ENCODE peak calls at places on chromosome 18, in nine cellular contexts. R, S, I, F, E, Q, N, X and D are unnamed samples.

GRCh38 chr18:9705183-9705864 is 2.8 kb upstream of the RAB31 start:
- DNase-seq in R (no peak), S (no peak), I (no peak), F (no peak), E (peak), Q (no peak), N (no peak), X (peak), D (no peak)

GRCh38 chr18:72612894-72613537 is 68.9 kb upstream of the CBLN2 start:
- DNase-seq in R (no peak), S (no peak), I (no peak), F (no peak), E (no peak), Q (no peak), N (no peak), X (no peak), D (no peak)

GRCh38 chr18:34933880-34934689 is 107.1 kb upstream of the MAPRE2 start:
- DNase-seq in R (no peak), S (no peak), I (no peak), F (peak), E (no peak), Q (no peak), N (no peak), X (no peak), D (no peak)

GRCh38 chr18:49933530-49933929 is 120.2 kb upstream of the ACAA2 start:
- DNase-seq in R (no peak), S (no peak), I (no peak), F (no peak), E (no peak), Q (no peak), N (no peak), X (no peak), D (no peak)

GRCh38 chr18:36572135-36572856 is 256.5 kb downstream of the TPGS2 start:
- DNase-seq in R (no peak), S (no peak), I (peak), F (peak), E (peak), Q (no peak), N (no peak), X (peak), D (no peak)

GRCh38 chr18:44743626-44744025 is 62.9 kb downstream of the SETBP1 start:
- DNase-seq in R (no peak), S (no peak), I (no peak), F (no peak), E (no peak), Q (no peak), N (no peak), X (no peak), D (peak)

GRCh38 chr18:7688580-7688979 is 121.5 kb downstream of the PTPRM start:
- DNase-seq in R (no peak), S (no peak), I (no peak), F (no peak), E (no peak), Q (no peak), N (no peak), X (no peak), D (no peak)

GRCh38 chr18:7084766-7085080 is 32.9 kb downstream of the LAMA1 start:
- DNase-seq in R (no peak), S (no peak), I (no peak), F (no peak), E (no peak), Q (no peak), N (no peak), X (peak), D (no peak)

GRCh38 chr18:29184654-29185053 is 1007.7 kb upstream of the CDH2 start:
- DNase-seq in R (no peak), S (no peak), I (no peak), F (no peak), E (no peak), Q (no peak), N (no peak), X (peak), D (no peak)

GRCh38 chr18:50218432-50219197 is 23.7 kb upstream of the MYO5B start:
- DNase-seq in R (no peak), S (no peak), I (peak), F (peak), E (peak), Q (no peak), N (no peak), X (peak), D (no peak)